ENCODE peak calls at places on chromosome 14, in five cellular contexts. N is amniotic epithelial cell, A is posterior cingulate gyrus, G is Ammon's horn, J is NCI-H1105. O is an unnamed sample.

GRCh38 chr14:56857206-56857605 is 46.9 kb upstream of the OTX2 start:
- DNase-seq in N (no peak), A (no peak), G (no peak), J (no peak), O (peak)

GRCh38 chr14:70008457-70008856 is 129.2 kb downstream of the SMOC1 start:
- DNase-seq in N (no peak), A (no peak), G (no peak), J (no peak), O (no peak)

GRCh38 chr14:104425763-104426691 is 153.5 kb upstream of the C14orf180 start:
- DNase-seq in N (no peak), A (no peak), G (no peak), J (no peak), O (no peak)

GRCh38 chr14:90522585-90523191 is 125.9 kb downstream of the CALM1 start:
- DNase-seq in N (peak), A (peak), G (peak), J (peak), O (peak)

GRCh38 chr14:81209187-81209836 is 11.4 kb downstream of the GTF2A1 start:
- DNase-seq in N (no peak), A (no peak), G (peak), J (no peak), O (no peak)

GRCh38 chr14:56666294-56666693 is 86.7 kb downstream of the TMEM260 start:
- DNase-seq in N (no peak), A (no peak), G (no peak), J (no peak), O (no peak)

GRCh38 chr14:58104808-58105207 is 47.2 kb downstream of the ARMH4 start:
- DNase-seq in N (peak), A (no peak), G (no peak), J (no peak), O (no peak)

GRCh38 chr14:34593740-34594375 is 36.1 kb downstream of the SNX6 start:
- DNase-seq in N (no peak), A (no peak), G (no peak), J (no peak), O (no peak)

GRCh38 chr14:82345149-82345548 is 811.5 kb upstream of the SEL1L start:
- DNase-seq in N (no peak), A (no peak), G (peak), J (no peak), O (no peak)

GRCh38 chr14:74255281-74255680 is 16.0 kb downstream of the VSX2 start:
- DNase-seq in N (no peak), A (no peak), G (no peak), J (no peak), O (no peak)